ENCODE peak calls at places on chromosomes 3 and 15, in four cellular contexts. C is activated naive CD4-positive, alpha-beta T cell; M is mucosa of descending colon; K is GM19239. D is an unnamed sample.

GRCh38 chr15:50358805-50359204 is 3.8 kb upstream of the GABPB1 start:
- DNase-seq in C (no peak), M (no peak), K (no peak), D (no peak)

GRCh38 chr3:45782381-45782780 is 14.0 kb downstream of the SLC6A20 start:
- DNase-seq in C (no peak), M (no peak), K (no peak), D (no peak)

GRCh38 chr3:47419083-47420043 is 38.5 kb downstream of the PTPN23 start:
- DNase-seq in C (no peak), M (no peak), K (no peak), D (peak; percentile 27)

GRCh38 chr15:68537097-68537496 is 41.7 kb upstream of the CORO2B start:
- DNase-seq in C (no peak), M (no peak), K (no peak), D (no peak)

GRCh38 chr3:29591579-29591978 is 310.7 kb downstream of the RBMS3 start:
- DNase-seq in C (no peak), M (no peak), K (no peak), D (no peak)

GRCh38 chr15:98062869-98063268 is 102.4 kb downstream of the ARRDC4 start:
- DNase-seq in C (no peak), M (no peak), K (no peak), D (no peak)

GRCh38 chr3:41690766-41691563 is 270.9 kb downstream of the ULK4 start:
- DNase-seq in C (no peak), M (peak; percentile 37), K (no peak), D (no peak)

GRCh38 chr15:74238984-74239645 is 3.0 kb downstream of the CCDC33 start:
- DNase-seq in C (no peak), M (no peak), K (no peak), D (no peak)

GRCh38 chr3:170802164-170803151 is 67.5 kb downstream of the RPL22L1 start:
- DNase-seq in C (no peak), M (no peak), K (no peak), D (no peak)

GRCh38 chr3:25587975-25588374 is 76.7 kb downstream of the TOP2B start:
- DNase-seq in C (no peak), M (no peak), K (no peak), D (no peak)

GRCh38 chr3:124885466-124886167 is 1.5 kb downstream of the ITGB5 start:
- DNase-seq in C (no peak), M (no peak), K (no peak), D (no peak)

GRCh38 chr3:127762077-127762786 is 60.1 kb downstream of the MGLL start:
- DNase-seq in C (no peak), M (peak; percentile 41), K (no peak), D (no peak)

GRCh38 chr3:141455603-141456327 is 31.1 kb upstream of the RASA2 start:
- DNase-seq in C (no peak), M (peak; percentile 53), K (no peak), D (no peak)

GRCh38 chr3:123042413-123042812 is 14.8 kb upstream of the SEMA5B start:
- DNase-seq in C (no peak), M (no peak), K (no peak), D (no peak)

GRCh38 chr15:42139596-42139995 is 16.8 kb downstream of the PLA2G4F start:
- DNase-seq in C (no peak), M (peak; percentile 57), K (no peak), D (peak; percentile 29)

GRCh38 chr3:159828542-159828943 is 160.1 kb upstream of the IL12A start:
- DNase-seq in C (no peak), M (no peak), K (no peak), D (no peak)

D was measured in right lobe of liver.